ENCODE peak calls at places on chromosomes 16 and 17, in four cellular contexts. N is left ventricle myocardium superior; A is lung; M is activated CD4-positive, alpha-beta memory T cell treated with anti-CD3 and anti-CD28 coated beads, Interleukin-2, amount 10 ng/mL, durations not matched to agents 7 days and 5 days. Z is an unnamed sample.

GRCh38 chr16:57299009-57299718 is 14.7 kb upstream of the PLLP start:
- DNase-seq in N (no peak), A (peak; percentile 63), M (no peak), Z (no peak)

GRCh38 chr17:48725294-48726064 is 2.5 kb downstream of the PRAC2 start:
- DNase-seq in N (no peak), A (no peak), M (no peak), Z (no peak)

GRCh38 chr17:42005128-42005527 is 12.1 kb downstream of the DNAJC7 start:
- DNase-seq in N (no peak), A (no peak), M (no peak), Z (no peak)

GRCh38 chr16:67571464-67571863 is 9.1 kb downstream of the CTCF start:
- DNase-seq in N (no peak), A (no peak), M (no peak), Z (no peak)

GRCh38 chr16:53053967-53054669 is 673 bp upstream of the CHD9 start:
- DNase-seq in N (peak; percentile 74), A (peak; percentile 41), M (peak; percentile 21), Z (no peak)

GRCh38 chr16:49608801-49609200 is 235.2 kb downstream of the C16orf78 start:
- DNase-seq in N (no peak), A (no peak), M (no peak), Z (no peak)

GRCh38 chr16:25108054-25108453 is 3.5 kb upstream of the LCMT1 start:
- DNase-seq in N (no peak), A (no peak), M (peak; percentile 49), Z (no peak)

GRCh38 chr17:7384489-7385081 is 3.7 kb downstream of the TNK1 start:
- DNase-seq in N (no peak), A (no peak), M (no peak), Z (no peak)

GRCh38 chr17:73200476-73200875 is 7.6 kb downstream of the COG1 start:
- DNase-seq in N (no peak), A (no peak), M (no peak), Z (no peak)

GRCh38 chr16:15587152-15587825 is 55.7 kb downstream of the MARF1 start:
- DNase-seq in N (no peak), A (no peak), M (no peak), Z (no peak)

GRCh38 chr16:84689126-84689525 is 10.7 kb upstream of the USP10 start:
- DNase-seq in N (no peak), A (no peak), M (no peak), Z (no peak)

GRCh38 chr17:21286066-21286770 is 1.7 kb downstream of the MAP2K3 start:
- DNase-seq in N (peak; percentile 88), A (peak; percentile 96), M (peak; percentile 29), Z (no peak)

GRCh38 chr17:41322264-41322902 is 6.9 kb upstream of the KRTAP17-1 start:
- DNase-seq in N (no peak), A (no peak), M (no peak), Z (peak; percentile 8)

GRCh38 chr17:81334987-81335386 is 39.9 kb upstream of the SLC38A10 start:
- DNase-seq in N (no peak), A (no peak), M (no peak), Z (no peak)

GRCh38 chr17:64780096-64781012 is 118.2 kb upstream of the SMURF2 start:
- DNase-seq in N (peak; percentile 62), A (peak; percentile 83), M (peak; percentile 92), Z (peak; percentile 78)

GRCh38 chr17:82671071-82671470 is 22.8 kb upstream of the WDR45B start:
- DNase-seq in N (no peak), A (no peak), M (no peak), Z (no peak)

GRCh38 chr17:13346996-13347762 is 254.6 kb downstream of the HS3ST3A1 start:
- DNase-seq in N (no peak), A (no peak), M (no peak), Z (no peak)

GRCh38 chr16:67857547-67858233 is 10.2 kb upstream of the CENPT start:
- DNase-seq in N (peak; percentile 70), A (peak; percentile 90), M (peak; percentile 26), Z (no peak)

GRCh38 chr16:23288209-23288608 is 13.9 kb upstream of the SCNN1B start:
- DNase-seq in N (no peak), A (no peak), M (no peak), Z (no peak)

GRCh38 chr16:3214904-3215600 is 19.9 kb downstream of the ZNF200 start:
- DNase-seq in N (no peak), A (no peak), M (peak; percentile 61), Z (no peak)

GRCh38 chr16:79757163-79757562 is 156.6 kb upstream of the MAF start:
- DNase-seq in N (no peak), A (no peak), M (no peak), Z (no peak)

GRCh38 chr17:82370471-82371332 is 863 bp upstream of the UTS2R start:
- DNase-seq in N (no peak), A (no peak), M (peak; percentile 32), Z (no peak)